ENCODE peak calls at places on chromosomes 4 and X, in seven cellular contexts. E, Q, S, W, T, M and N are unnamed samples.
A peak's percentile ranks its signal among the peaks of the same experiment; 100 is the strongest.

GRCh38 chr4:100026066-100026465 is 76.0 kb upstream of the H2AZ1 start:
- DNase-seq in E (no peak), Q (no peak), S (no peak), W (no peak), T (no peak), M (no peak), N (no peak)

GRCh38 chr4:83112678-83113428 is 1.7 kb downstream of the PLAC8 start:
- DNase-seq in E (no peak), Q (no peak), S (no peak), W (no peak), T (no peak), M (no peak), N (no peak)

GRCh38 chrX:108439434-108439883 is at the start of gene COL4A5:
- DNase-seq in E (peak; percentile 64), Q (peak; percentile 80), S (no peak), W (peak; percentile 61), T (no peak), M (peak; percentile 49), N (peak; percentile 45)

GRCh38 chr4:74168841-74169240 is 10.9 kb downstream of the MTHFD2L start:
- DNase-seq in E (no peak), Q (no peak), S (no peak), W (no peak), T (no peak), M (no peak), N (no peak)

GRCh38 chrX:22118161-22118830 is 86.2 kb downstream of the PHEX start:
- DNase-seq in E (no peak), Q (no peak), S (no peak), W (no peak), T (no peak), M (no peak), N (no peak)

GRCh38 chr4:119729815-119730643 is 101.4 kb upstream of the PDE5A start:
- DNase-seq in E (no peak), Q (peak; percentile 87), S (no peak), W (no peak), T (no peak), M (peak; percentile 55), N (no peak)

GRCh38 chr4:87038837-87039715 is 104.3 kb downstream of the AFF1 start:
- DNase-seq in E (no peak), Q (peak; percentile 84), S (no peak), W (peak; percentile 73), T (peak; percentile 39), M (peak; percentile 32), N (no peak)

GRCh38 chr4:81469774-81470455 is 1.8 kb downstream of the RASGEF1B start:
- DNase-seq in E (no peak), Q (no peak), S (no peak), W (no peak), T (no peak), M (no peak), N (no peak)

GRCh38 chrX:140710710-140711109 is 1.2 kb downstream of the LINC00632 start:
- DNase-seq in E (no peak), Q (no peak), S (no peak), W (peak; percentile 8), T (peak; percentile 48), M (no peak), N (no peak)

GRCh38 chrX:8815460-8816065 is 14.4 kb upstream of the FAM9A start:
- DNase-seq in E (no peak), Q (peak; percentile 48), S (no peak), W (peak; percentile 41), T (no peak), M (no peak), N (peak; percentile 50)

GRCh38 chrX:8548446-8548845 is 83.8 kb downstream of the VCX3B start:
- DNase-seq in E (no peak), Q (no peak), S (no peak), W (no peak), T (no peak), M (no peak), N (no peak)

GRCh38 chr4:3860061-3860912 is 94.1 kb downstream of the ADRA2C start:
- DNase-seq in E (no peak), Q (no peak), S (no peak), W (no peak), T (no peak), M (no peak), N (no peak)

GRCh38 chr4:56908206-56909082 is 744 bp downstream of the REST start:
- DNase-seq in E (peak; percentile 80), Q (peak; percentile 49), S (peak; percentile 65), W (peak; percentile 86), T (peak; percentile 63), M (peak; percentile 70), N (peak; percentile 83)

GRCh38 chrX:136616987-136617685 is 30.8 kb upstream of the CD40LG start:
- DNase-seq in E (no peak), Q (no peak), S (no peak), W (no peak), T (no peak), M (no peak), N (no peak)

GRCh38 chr4:7861440-7861881 is 78.2 kb downstream of the AFAP1 start:
- DNase-seq in E (no peak), Q (peak; percentile 93), S (no peak), W (no peak), T (no peak), M (no peak), N (no peak)

GRCh38 chrX:119189586-119189985 is 46.5 kb upstream of the PGRMC1 start:
- DNase-seq in E (no peak), Q (peak; percentile 93), S (no peak), W (no peak), T (no peak), M (no peak), N (no peak)

GRCh38 chr4:103046416-103047290 is 27.1 kb upstream of the SLC9B1 start:
- DNase-seq in E (no peak), Q (peak; percentile 60), S (no peak), W (peak; percentile 21), T (peak; percentile 0), M (peak; percentile 30), N (peak; percentile 24)

GRCh38 chrX:153780678-153781427 is at the start of gene SRPK3:
- DNase-seq in E (peak; percentile 68), Q (no peak), S (no peak), W (no peak), T (no peak), M (no peak), N (no peak)

GRCh38 chr4:3673176-3673575 is 93.0 kb upstream of the ADRA2C start:
- DNase-seq in E (peak; percentile 16), Q (no peak), S (no peak), W (no peak), T (no peak), M (no peak), N (no peak)

GRCh38 chrX:47483310-47484268 is 567 bp upstream of the ZNF41 start:
- DNase-seq in E (peak; percentile 59), Q (peak; percentile 41), S (no peak), W (peak; percentile 7), T (peak; percentile 18), M (no peak), N (peak; percentile 12)

GRCh38 chrX:118562574-118563164 is 67.1 kb downstream of the DOCK11 start:
- DNase-seq in E (no peak), Q (no peak), S (no peak), W (no peak), T (no peak), M (no peak), N (no peak)

GRCh38 chr4:158004101-158004500 is 168.7 kb downstream of the GASK1B start:
- DNase-seq in E (no peak), Q (no peak), S (no peak), W (no peak), T (no peak), M (no peak), N (no peak)

GRCh38 chr4:152996101-152996500 is 60.0 kb downstream of the FHDC1 start:
- DNase-seq in E (no peak), Q (no peak), S (no peak), W (no peak), T (peak; percentile 45), M (peak; percentile 50), N (peak; percentile 16)

GRCh38 chr4:74364649-74365491 is at the start of gene EREG:
- DNase-seq in E (peak; percentile 41), Q (peak; percentile 66), S (no peak), W (peak; percentile 76), T (no peak), M (no peak), N (peak; percentile 54)

GRCh38 chr4:30094866-30095265 is 625.3 kb upstream of the PCDH7 start:
- DNase-seq in E (no peak), Q (peak; percentile 60), S (no peak), W (no peak), T (no peak), M (no peak), N (no peak)

GRCh38 chr4:147485167-147485566 is 4.3 kb downstream of the EDNRA start:
- DNase-seq in E (no peak), Q (no peak), S (no peak), W (no peak), T (no peak), M (no peak), N (no peak)

GRCh38 chrX:39905946-39906345 is 191.8 kb downstream of the BCOR start:
- DNase-seq in E (peak; percentile 26), Q (no peak), S (no peak), W (no peak), T (no peak), M (no peak), N (no peak)

GRCh38 chr4:13590766-13591165 is 36.8 kb downstream of the BOD1L1 start:
- DNase-seq in E (no peak), Q (no peak), S (no peak), W (no peak), T (no peak), M (no peak), N (no peak)

GRCh38 chr4:1478766-1479355 is 72.6 kb upstream of the NKX1-1 start:
- DNase-seq in E (no peak), Q (no peak), S (no peak), W (no peak), T (no peak), M (no peak), N (no peak)

GRCh38 chr4:140359571-140360427 is 13.6 kb upstream of the SCOC start:
- DNase-seq in E (peak; percentile 62), Q (peak; percentile 83), S (peak; percentile 60), W (peak; percentile 86), T (peak; percentile 55), M (peak; percentile 85), N (peak; percentile 87)

GRCh38 chr4:94757192-94758140 is at the start of gene BMPR1B:
- DNase-seq in E (peak; percentile 81), Q (peak; percentile 66), S (no peak), W (peak; percentile 44), T (peak; percentile 10), M (no peak), N (peak; percentile 36)

GRCh38 chr4:90951037-90951436 is 823.8 kb downstream of the CCSER1 start:
- DNase-seq in E (no peak), Q (peak; percentile 1), S (no peak), W (no peak), T (no peak), M (no peak), N (no peak)

GRCh38 chr4:159179310-159179958 is 76.6 kb downstream of the RAPGEF2 start:
- DNase-seq in E (no peak), Q (no peak), S (no peak), W (no peak), T (no peak), M (no peak), N (no peak)

GRCh38 chr4:90753068-90753467 is 625.9 kb downstream of the CCSER1 start:
- DNase-seq in E (no peak), Q (no peak), S (no peak), W (no peak), T (no peak), M (no peak), N (no peak)

GRCh38 chr4:141680060-141680459 is 43.7 kb downstream of the IL15 start:
- DNase-seq in E (no peak), Q (no peak), S (no peak), W (no peak), T (no peak), M (no peak), N (no peak)